ENCODE peak calls at places on chromosomes 2 and 18, in nine cellular contexts. C, N, E, H, X, K, O, V and R are unnamed samples.

GRCh38 chr18:48116017-48116416 is 185.6 kb upstream of the SMAD2 start:
- DNase-seq in N (no peak), X (no peak), H (no peak), K (no peak), V (no peak), C (no peak), O (no peak), E (no peak), R (no peak)

GRCh38 chr18:22493940-22494339 is 76.2 kb upstream of the CTAGE1 start:
- DNase-seq in E (no peak), N (no peak), K (no peak), X (no peak), V (no peak), O (peak; percentile 22), C (no peak), H (no peak), R (no peak)

GRCh38 chr2:203782262-203782976 is 76.0 kb downstream of the CD28 start:
- DNase-seq in O (peak; percentile 66), C (peak; percentile 57), V (peak; percentile 91), K (peak; percentile 19), N (peak; percentile 81), E (peak; percentile 4), H (peak; percentile 35), X (peak; percentile 4), R (peak; percentile 43)

GRCh38 chr2:109436635-109437225 is 177.0 kb downstream of the SEPTIN10 start:
- DNase-seq in O (peak; percentile 34), K (no peak), C (no peak), H (no peak), V (no peak), E (no peak), N (no peak), X (no peak), R (no peak)

GRCh38 chr2:68698567-68699377 is 35.8 kb upstream of the ARHGAP25 start:
- DNase-seq in X (no peak), H (no peak), O (no peak), E (no peak), C (no peak), V (no peak), N (no peak), K (no peak), R (no peak)

GRCh38 chr2:100675855-100676254 is 113.1 kb downstream of the PDCL3 start:
- DNase-seq in X (no peak), K (no peak), N (no peak), E (no peak), O (no peak), V (no peak), H (no peak), C (no peak), R (no peak)

GRCh38 chr2:43407826-43408783 is 181.7 kb upstream of the ZFP36L2 start:
- DNase-seq in O (no peak), H (no peak), E (no peak), V (no peak), C (peak; percentile 54), K (no peak), X (no peak), N (no peak), R (no peak)

GRCh38 chr2:221060335-221060734 is 511.8 kb downstream of the EPHA4 start:
- DNase-seq in N (no peak), K (no peak), O (no peak), E (no peak), V (peak; percentile 22), C (no peak), X (no peak), H (no peak), R (no peak)

GRCh38 chr2:196534533-196534932 is 105.0 kb upstream of the CCDC150 start:
- DNase-seq in O (no peak), X (no peak), C (peak; percentile 24), E (no peak), H (no peak), N (no peak), K (no peak), V (no peak), R (no peak)

GRCh38 chr18:23992941-23993280 is 21.6 kb upstream of the TTC39C start:
- DNase-seq in E (no peak), N (no peak), C (no peak), X (no peak), K (no peak), O (no peak), V (no peak), H (no peak), R (no peak)

GRCh38 chr2:202750778-202751427 is 116.1 kb downstream of the FAM117B start:
- DNase-seq in C (no peak), X (no peak), O (no peak), N (no peak), H (no peak), E (no peak), K (no peak), V (no peak), R (no peak)

GRCh38 chr2:193584522-193584938 is 1389.8 kb upstream of the TMEFF2 start:
- DNase-seq in H (no peak), C (no peak), O (no peak), N (peak; percentile 2), X (no peak), E (no peak), K (no peak), V (peak; percentile 33), R (peak; percentile 1)

GRCh38 chr2:82779981-82780380 is 1679.1 kb downstream of the SUCLG1 start:
- DNase-seq in K (no peak), E (no peak), H (no peak), X (no peak), C (no peak), V (no peak), N (no peak), O (no peak), R (no peak)

GRCh38 chr2:45578056-45578843 is 32.8 kb downstream of the SRBD1 start:
- DNase-seq in O (peak; percentile 30), X (no peak), E (no peak), V (peak; percentile 45), H (no peak), K (no peak), N (peak; percentile 67), C (peak; percentile 13), R (no peak)

GRCh38 chr2:126881591-126881990 is 17.1 kb upstream of the TEX51 start:
- DNase-seq in H (no peak), O (no peak), N (no peak), V (no peak), K (no peak), E (no peak), C (no peak), X (no peak), R (no peak)

GRCh38 chr18:29780814-29781213 is 1261.7 kb downstream of the DSC3 start:
- DNase-seq in E (no peak), O (no peak), V (no peak), H (no peak), C (no peak), N (no peak), X (no peak), K (no peak), R (no peak)

GRCh38 chr2:203759692-203760365 is 53.4 kb downstream of the CD28 start:
- DNase-seq in O (no peak), H (no peak), E (no peak), N (peak; percentile 61), X (peak; percentile 28), C (no peak), V (peak; percentile 81), K (no peak), R (no peak)

GRCh38 chr2:172739651-172740050 is 4.0 kb downstream of the RAPGEF4 start:
- DNase-seq in X (no peak), H (no peak), O (no peak), E (no peak), K (no peak), V (no peak), C (no peak), N (no peak), R (no peak)

GRCh38 chr2:239853121-239853520 is 172.0 kb downstream of the NDUFA10 start:
- DNase-seq in H (no peak), E (no peak), V (no peak), N (no peak), X (no peak), K (no peak), O (no peak), C (no peak), R (no peak)

GRCh38 chr2:130875935-130876334 is 39.2 kb downstream of the ARHGEF4 start:
- DNase-seq in O (no peak), H (no peak), C (no peak), X (no peak), V (no peak), E (no peak), N (no peak), K (no peak), R (no peak)